ENCODE peak calls at places on chromosomes 11 and 22, in five cellular contexts. H, X, W, N and I are unnamed samples. For H3K4me1, the result is how much of the 10 kb centered on the place peaks cover.

GRCh38 chr11:6531267-6531752 is 34.2 kb downstream of the DNHD1 start:
- DNase-seq in H (peak), X (no peak), W (no peak), N (no peak), I (peak)

GRCh38 chr11:33273656-33274055 is 16.5 kb downstream of the HIPK3 start:
- DNase-seq in H (no peak), X (no peak), W (no peak), N (no peak), I (no peak)

GRCh38 chr22:48490513-48491411 is 1336.9 kb downstream of the BRD1 start:
- DNase-seq in H (no peak), X (peak), W (peak), N (peak), I (no peak)

GRCh38 chr11:12831471-12832202 is 157.4 kb downstream of the TEAD1 start:
- DNase-seq in H (no peak), X (no peak), W (no peak), N (no peak), I (no peak)

GRCh38 chr11:123740787-123741158 is 687 bp downstream of the ZNF202 start:
- DNase-seq in H (peak), X (no peak), W (no peak), N (no peak), I (peak)

GRCh38 chr11:18171377-18172000 is 1.1 kb upstream of the MRGPRX4 start:
- DNase-seq in H (peak), X (peak), W (no peak), N (no peak), I (no peak)

GRCh38 chr22:31447337-31447736 is 42.3 kb downstream of the EIF4ENIF1 start:
- DNase-seq in H (no peak), X (no peak), W (no peak), N (no peak), I (no peak)

GRCh38 chr22:49913026-49913425 is 5.2 kb downstream of the ALG12 start:
- DNase-seq in H (no peak), X (no peak), W (no peak), N (no peak), I (no peak)

GRCh38 chr11:15346907-15347306 is 232.2 kb downstream of the INSC start:
- DNase-seq in H (no peak), X (no peak), W (no peak), N (no peak), I (no peak)

GRCh38 chr22:45878901-45879551 is 97.9 kb downstream of the WNT7B start:
- DNase-seq in H (no peak), X (no peak), W (no peak), N (peak), I (no peak)

GRCh38 chr11:65700377-65700776 is 11.7 kb upstream of the KAT5 start:
- DNase-seq in H (no peak), X (no peak), W (no peak), N (no peak), I (no peak)

GRCh38 chr11:44372989-44373388 is 63.0 kb upstream of the ALX4 start:
- DNase-seq in H (no peak), X (no peak), W (no peak), N (no peak), I (no peak)

GRCh38 chr22:17079572-17079971 is 5.2 kb upstream of the IL17RA start:
- DNase-seq in H (no peak), X (no peak), W (no peak), N (no peak), I (peak)

GRCh38 chr22:26460202-26460601 is 23.4 kb downstream of the HPS4 start:
- DNase-seq in H (no peak), X (no peak), W (no peak), N (no peak), I (no peak)

GRCh38 chr11:33724644-33725035 is 11.6 kb downstream of the CD59 start:
- DNase-seq in H (no peak), X (peak), W (no peak), N (no peak), I (peak)

DNA sequence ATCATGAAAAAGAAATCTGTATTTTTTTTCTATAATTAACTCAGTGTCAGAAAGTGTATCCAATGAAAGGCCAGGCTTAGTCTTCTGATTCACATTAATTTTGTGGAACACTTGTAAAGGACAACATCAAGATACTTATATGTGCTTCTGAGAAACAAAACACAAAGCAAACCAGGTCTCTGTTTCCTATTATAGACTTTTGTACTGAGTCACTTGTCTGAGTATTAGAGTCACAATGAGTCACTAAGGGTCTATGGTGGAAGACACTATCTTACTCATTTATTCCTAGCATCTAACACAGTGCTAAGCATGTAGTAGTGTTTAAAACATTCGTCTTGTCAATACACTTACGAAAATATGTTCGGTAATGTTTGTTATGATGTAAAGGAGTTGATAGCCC is 297.8 kb upstream of the CCDC90B start:
- DNase-seq in H (no peak), X (no peak), W (no peak), N (no peak), I (peak)
- H3K4me1 ChIP-seq in H (under half), X (under half), W (under half), N (under half), I (under half)

GRCh38 chr11:68828957-68829356 is 12.8 kb downstream of the CPT1A start:
- DNase-seq in H (no peak), X (no peak), W (no peak), N (peak), I (no peak)

GRCh38 chr11:68835328-68835727 is 6.4 kb downstream of the CPT1A start:
- DNase-seq in H (no peak), X (no peak), W (no peak), N (no peak), I (no peak)

GRCh38 chr11:68835749-68836148 is 6.0 kb downstream of the CPT1A start:
- DNase-seq in H (peak), X (no peak), W (no peak), N (no peak), I (no peak)

GRCh38 chr11:68831124-68831523 is 10.6 kb downstream of the CPT1A start:
- DNase-seq in H (peak), X (no peak), W (no peak), N (no peak), I (no peak)

GRCh38 chr11:68832476-68833176 is 9.1 kb downstream of the CPT1A start:
- DNase-seq in H (peak), X (no peak), W (no peak), N (no peak), I (no peak)
- H3K4me1 ChIP-seq in H (under half), X (under half), W (under half), N (half or more), I (under half)

GRCh38 chr11:9733212-9733611 is 69.3 kb downstream of the SWAP70 start:
- DNase-seq in H (no peak), X (no peak), W (no peak), N (no peak), I (no peak)
- H3K4me1 ChIP-seq in H (under half), X (under half), W (under half), N (under half), I (under half)

GRCh38 chr11:31806944-31807790 is 4.0 kb downstream of the PAX6 start:
- DNase-seq in H (no peak), X (no peak), W (no peak), N (no peak), I (peak)
- H3K4me1 ChIP-seq in H (under half), X (under half), W (under half), N (under half), I (under half)

GRCh38 chr11:119314748-119315138 is 2.2 kb downstream of the MCAM start:
- DNase-seq in H (no peak), X (no peak), W (no peak), N (no peak), I (no peak)

GRCh38 chr11:119317592-119318239 is 786 bp upstream of the MCAM start:
- DNase-seq in H (no peak), X (no peak), W (no peak), N (no peak), I (peak)

GRCh38 chr11:119316017-119316728 is 757 bp downstream of the MCAM start:
- DNase-seq in H (no peak), X (peak), W (no peak), N (no peak), I (peak)

GRCh38 chr11:119316729-119317591 is at the start of gene MCAM:
- DNase-seq in H (no peak), X (peak), W (no peak), N (no peak), I (peak)

GRCh38 chr11:119315139-119316016 is 1.6 kb downstream of the MCAM start:
- DNase-seq in H (no peak), X (peak), W (no peak), N (peak), I (no peak)
- H3K4me1 ChIP-seq in H (under half), X (under half), W (under half), N (under half), I (under half)